ENCODE peak calls at places on chromosomes 11 and 22, in six cellular contexts. M, H, K, S, U and R are unnamed samples.

GRCh38 chr11:102623998-102624397 is 1.1 kb downstream of the MMP20 start:
- DNase-seq in S (no peak), U (no peak), K (no peak), H (no peak), M (no peak), R (no peak)

GRCh38 chr11:128251140-128251539 is 336.2 kb downstream of the ETS1 start:
- DNase-seq in H (peak; percentile 38), K (no peak), S (no peak), M (no peak), U (no peak), R (no peak)

GRCh38 chr11:37984991-37985390 is 1387.0 kb upstream of the RAG2 start:
- DNase-seq in H (no peak), M (no peak), U (no peak), S (no peak), K (no peak), R (no peak)

GRCh38 chr22:44030051-44030701 is 6.1 kb downstream of the PARVB start:
- DNase-seq in K (peak; percentile 69), U (peak; percentile 63), S (no peak), M (no peak), H (no peak), R (no peak)

GRCh38 chr11:46248270-46249102 is 29.0 kb upstream of the CREB3L1 start:
- DNase-seq in U (no peak), H (peak; percentile 88), K (no peak), S (no peak), M (peak; percentile 98), R (no peak)

GRCh38 chr11:30914143-30914762 is 328.1 kb upstream of the MPPED2 start:
- DNase-seq in S (peak; percentile 88), M (peak; percentile 58), H (peak; percentile 65), U (peak; percentile 73), K (peak; percentile 74), R (no peak)

GRCh38 chr22:24772493-24773220 is 1.9 kb downstream of the PIWIL3 start:
- DNase-seq in U (no peak), K (no peak), H (peak; percentile 61), S (peak; percentile 83), M (peak; percentile 16), R (no peak)

GRCh38 chr11:74057251-74058151 is 48.6 kb upstream of the UCP3 start:
- DNase-seq in K (no peak), H (peak; percentile 71), U (no peak), S (no peak), M (peak; percentile 66), R (no peak)

GRCh38 chr11:112727341-112727841 is 233.8 kb upstream of the NCAM1 start:
- DNase-seq in S (no peak), H (no peak), K (no peak), U (no peak), M (no peak), R (no peak)

GRCh38 chr11:69915501-69916250 is 96.5 kb upstream of the FGF3 start:
- DNase-seq in K (peak; percentile 79), H (peak; percentile 69), S (peak; percentile 90), M (peak; percentile 72), U (peak; percentile 94), R (no peak)

GRCh38 chr22:23969071-23969470 is 2.4 kb downstream of the DDTL start:
- DNase-seq in U (no peak), H (no peak), M (no peak), S (no peak), K (no peak), R (no peak)

GRCh38 chr11:79229047-79229446 is 211.8 kb downstream of the TENM4 start:
- DNase-seq in M (no peak), S (no peak), K (no peak), U (no peak), H (no peak), R (no peak)

GRCh38 chr22:38415046-38415445 is 40.0 kb downstream of the KCNJ4 start:
- DNase-seq in U (peak; percentile 45), K (peak; percentile 38), H (no peak), M (no peak), S (peak; percentile 34), R (no peak)

GRCh38 chr22:42217019-42217751 is 53.3 kb downstream of the TCF20 start:
- DNase-seq in H (peak; percentile 19), S (no peak), U (no peak), K (no peak), M (no peak), R (no peak)

GRCh38 chr11:127996825-127997224 is 590.5 kb downstream of the ETS1 start:
- DNase-seq in U (no peak), S (no peak), K (no peak), M (no peak), H (peak; percentile 12), R (no peak)

GRCh38 chr22:46052801-46053562 is 76.0 kb upstream of the WNT7B start:
- DNase-seq in U (peak; percentile 85), H (peak; percentile 61), S (no peak), M (no peak), K (peak; percentile 89), R (no peak)
- H3K27ac ChIP-seq in U (peak overlapping the region; percentile 98), H (peak overlapping the region; percentile 62), S (no peak overlapping the region), M (peak overlapping the region; percentile 21), K (peak overlapping the region; percentile 97), R (peak overlapping the region; percentile 82)

GRCh38 chr22:22553735-22554134 is 5.3 kb downstream of the PRAME start:
- DNase-seq in H (no peak), K (no peak), U (no peak), S (no peak), M (no peak), R (no peak)
- H3K36me3 ChIP-seq in H (no peaks in the 10 kb centered on the region), K (no peaks in the 10 kb centered on the region), U (no peaks in the 10 kb centered on the region), S (no peaks in the 10 kb centered on the region), M (no peaks in the 10 kb centered on the region), R (peaks cover 10% of the 10 kb centered on the region)

DNA sequence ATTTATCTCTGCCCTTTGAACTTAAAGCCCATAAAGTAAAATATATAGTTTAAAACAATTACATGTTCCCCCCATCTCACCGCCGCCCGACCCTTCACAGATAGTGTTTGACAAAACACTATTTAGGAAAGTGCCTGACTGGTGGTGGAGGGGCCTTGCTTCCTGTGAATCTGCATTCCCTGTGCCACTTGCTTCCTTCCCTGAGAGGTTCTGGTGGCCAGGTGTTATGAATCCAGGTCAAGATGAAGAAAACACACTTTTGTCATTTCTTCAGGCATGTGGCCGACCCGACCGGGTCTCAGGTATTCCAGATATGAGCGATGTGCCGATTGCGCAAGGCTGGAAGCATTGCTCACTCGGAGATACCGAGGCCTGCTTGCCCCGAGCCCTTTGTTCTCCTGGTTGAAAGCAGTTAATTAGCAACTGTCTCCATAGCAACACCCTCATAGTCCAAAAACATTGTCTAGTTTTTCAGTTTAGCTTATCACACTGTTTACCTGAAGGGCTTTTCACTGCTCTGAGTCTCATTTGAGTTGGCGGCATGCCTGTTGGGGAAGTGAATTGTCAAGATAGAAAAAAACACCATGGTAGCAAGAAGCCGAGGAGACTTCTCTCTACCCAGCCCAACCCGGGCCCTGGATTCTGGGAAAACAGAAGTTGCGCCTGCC is 128.3 kb downstream of the TEAD1 start:
- DNase-seq in K (no peak), H (peak; percentile 67), M (peak; percentile 79), U (peak; percentile 93), S (peak; percentile 73), R (no peak)
- H3K27ac ChIP-seq in K (no peak overlapping the region), H (peak overlapping the region; percentile 46), M (peak overlapping the region; percentile 71), U (peak overlapping the region; percentile 75), S (peak overlapping the region; percentile 71), R (no peak overlapping the region)

DNA sequence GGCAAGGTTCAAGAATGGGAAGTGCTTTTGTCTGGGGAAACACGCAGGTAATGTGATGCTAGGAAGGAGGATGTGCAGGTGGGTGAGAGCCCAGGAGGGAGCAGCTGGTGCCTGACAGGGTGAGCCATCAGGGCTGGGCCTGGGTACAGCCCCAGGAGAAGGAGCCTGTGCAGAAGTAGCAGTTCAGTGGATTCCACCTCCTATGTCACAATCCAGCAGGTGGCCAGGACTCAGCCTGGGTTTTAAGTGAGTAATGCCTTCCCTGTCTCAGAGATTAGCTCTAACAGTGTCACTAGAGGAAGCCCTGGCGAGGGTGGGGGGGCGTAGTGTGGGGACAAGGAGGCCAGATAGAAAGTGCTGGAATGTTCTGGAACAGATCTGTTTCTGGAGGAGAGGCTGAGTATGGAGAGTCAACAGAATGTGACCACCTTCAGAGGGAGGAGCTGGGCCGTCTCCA is 8.1 kb downstream of the RIC8A start:
- DNase-seq in K (no peak), M (no peak), U (peak; percentile 35), S (no peak), H (no peak), R (no peak)
- H3K36me3 ChIP-seq in K (peaks cover 74% of the 10 kb centered on the region), M (peaks cover 53% of the 10 kb centered on the region), U (peaks cover 39% of the 10 kb centered on the region), S (no peaks in the 10 kb centered on the region), H (peaks cover 36% of the 10 kb centered on the region), R (peaks cover 41% of the 10 kb centered on the region)

GRCh38 chr11:10302294-10302743 is 2.6 kb upstream of the ADM start:
- DNase-seq in S (peak; percentile 28), K (peak; percentile 72), H (no peak), M (no peak), U (no peak), R (no peak)

GRCh38 chr11:10304495-10305261 is at the start of gene ADM:
- DNase-seq in K (peak; percentile 93), M (peak; percentile 92), S (peak; percentile 86), H (peak; percentile 96), U (peak; percentile 96), R (peak; percentile 58)

GRCh38 chr11:10302744-10303557 is 1.9 kb upstream of the ADM start:
- DNase-seq in U (peak; percentile 97), M (peak; percentile 48), K (peak; percentile 96), H (peak; percentile 75), S (peak; percentile 79), R (peak; percentile 76)

GRCh38 chr11:10305262-10305963 is 540 bp downstream of the ADM start:
- DNase-seq in U (peak; percentile 79), S (peak; percentile 74), K (peak; percentile 90), H (peak; percentile 27), M (peak; percentile 27), R (peak; percentile 31)

DNA sequence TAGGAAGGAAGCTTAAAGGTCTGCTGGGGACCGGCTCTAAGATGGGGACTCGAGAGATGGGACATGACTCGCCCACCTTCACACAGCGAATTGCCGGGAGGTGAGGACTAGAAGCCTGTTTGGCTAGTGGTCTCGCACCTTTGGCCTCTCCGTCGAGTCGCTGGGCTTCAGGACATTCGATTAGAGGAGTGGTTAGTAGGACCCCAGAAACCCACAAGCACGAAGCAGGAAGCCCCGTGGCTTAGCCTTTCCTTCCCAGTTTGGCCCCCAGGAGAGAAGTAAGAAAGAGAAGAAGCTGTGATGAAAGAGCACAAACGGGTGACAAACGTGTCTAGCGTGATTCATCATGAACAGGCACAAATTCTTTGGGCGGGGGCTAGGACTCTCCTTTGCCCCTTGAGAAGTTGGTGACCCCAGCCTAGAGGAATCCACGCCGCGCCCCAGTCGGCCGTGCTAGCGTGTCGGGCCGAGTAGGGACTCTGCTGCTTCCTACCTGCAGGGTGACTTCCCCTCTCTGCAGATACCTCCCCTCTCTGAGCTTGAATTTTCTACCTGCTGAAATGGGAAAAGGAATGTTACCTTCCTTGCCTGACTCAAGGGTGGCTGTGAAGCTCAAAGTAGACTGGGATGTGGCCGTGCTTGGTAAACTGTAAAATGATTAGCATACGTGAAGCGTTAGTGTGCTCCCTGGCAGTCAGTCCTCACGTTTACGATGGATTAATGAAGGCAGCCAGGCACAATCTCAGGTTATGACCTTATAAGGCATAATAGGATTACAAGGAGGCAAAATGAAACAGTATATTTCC is 1.1 kb upstream of the ADM start:
- DNase-seq in M (peak; percentile 52), S (peak; percentile 41), H (peak; percentile 65), U (peak; percentile 82), K (peak; percentile 90), R (peak; percentile 48)
- H3K27ac ChIP-seq in M (peak overlapping the region; percentile 82), S (no peak overlapping the region), H (peak overlapping the region; percentile 91), U (peak overlapping the region; percentile 99), K (peak overlapping the region; percentile 74), R (peak overlapping the region; percentile 62)